ENCODE peak calls at places on chromosomes 12 and 14, in four cellular contexts. K is pancreas, J is breast epithelium, P is thoracic aorta. U is an unnamed sample.

GRCh38 chr14:20610002-20610765 is 19.0 kb upstream of the RNASE12 start:
- DNase-seq in K (peak; percentile 84), J (peak; percentile 71), P (no peak), U (peak; percentile 79)

GRCh38 chr12:48296586-48297396 is 53.9 kb downstream of the ZNF641 start:
- DNase-seq in J (peak; percentile 70), P (peak; percentile 13), K (peak; percentile 84), U (peak; percentile 76)

GRCh38 chr12:96211989-96212388 is 17.8 kb downstream of the ELK3 start:
- DNase-seq in K (no peak), J (no peak), P (no peak), U (no peak)

GRCh38 chr14:24071144-24071697 is at the start of gene CPNE6:
- DNase-seq in J (no peak), P (no peak), K (no peak), U (no peak)

GRCh38 chr12:6825398-6826124 is 2.6 kb upstream of the P3H3 start:
- DNase-seq in J (peak; percentile 89), P (peak; percentile 47), K (peak; percentile 92), U (peak; percentile 92)

GRCh38 chr12:99131761-99132199 is 486.7 kb downstream of the APAF1 start:
- DNase-seq in J (no peak), K (no peak), P (no peak), U (peak; percentile 64)

GRCh38 chr12:128818065-128819022 is 5.4 kb downstream of the SLC15A4 start:
- DNase-seq in J (no peak), K (no peak), P (no peak), U (no peak)

GRCh38 chr14:59013672-59014298 is 174.7 kb upstream of the DAAM1 start:
- DNase-seq in P (no peak), K (no peak), J (no peak), U (no peak)

GRCh38 chr12:53078425-53079225 is 565 bp downstream of the SPRYD3 start:
- DNase-seq in K (no peak), J (no peak), P (no peak), U (peak; percentile 38)

GRCh38 chr14:92734618-92735017 is 13.8 kb downstream of the LGMN start:
- DNase-seq in P (no peak), J (no peak), K (no peak), U (no peak)

GRCh38 chr12:123859035-123859434 is 96.9 kb downstream of the DNAH10 start:
- DNase-seq in K (no peak), P (no peak), J (no peak), U (no peak)

GRCh38 chr14:104148433-104149277 is 10.3 kb downstream of the KIF26A start:
- DNase-seq in P (no peak), K (peak; percentile 54), J (no peak), U (no peak)

GRCh38 chr12:105256011-105256410 is 20.0 kb upstream of the APPL2 start:
- DNase-seq in P (no peak), K (no peak), J (no peak), U (no peak)

GRCh38 chr12:95072900-95073697 is at the start of gene NR2C1:
- DNase-seq in K (peak; percentile 89), J (peak; percentile 91), P (peak; percentile 68), U (peak; percentile 93)

GRCh38 chr14:98931126-98931525 is 340.9 kb downstream of the BCL11B start:
- DNase-seq in P (no peak), K (no peak), J (no peak), U (no peak)

DNA sequence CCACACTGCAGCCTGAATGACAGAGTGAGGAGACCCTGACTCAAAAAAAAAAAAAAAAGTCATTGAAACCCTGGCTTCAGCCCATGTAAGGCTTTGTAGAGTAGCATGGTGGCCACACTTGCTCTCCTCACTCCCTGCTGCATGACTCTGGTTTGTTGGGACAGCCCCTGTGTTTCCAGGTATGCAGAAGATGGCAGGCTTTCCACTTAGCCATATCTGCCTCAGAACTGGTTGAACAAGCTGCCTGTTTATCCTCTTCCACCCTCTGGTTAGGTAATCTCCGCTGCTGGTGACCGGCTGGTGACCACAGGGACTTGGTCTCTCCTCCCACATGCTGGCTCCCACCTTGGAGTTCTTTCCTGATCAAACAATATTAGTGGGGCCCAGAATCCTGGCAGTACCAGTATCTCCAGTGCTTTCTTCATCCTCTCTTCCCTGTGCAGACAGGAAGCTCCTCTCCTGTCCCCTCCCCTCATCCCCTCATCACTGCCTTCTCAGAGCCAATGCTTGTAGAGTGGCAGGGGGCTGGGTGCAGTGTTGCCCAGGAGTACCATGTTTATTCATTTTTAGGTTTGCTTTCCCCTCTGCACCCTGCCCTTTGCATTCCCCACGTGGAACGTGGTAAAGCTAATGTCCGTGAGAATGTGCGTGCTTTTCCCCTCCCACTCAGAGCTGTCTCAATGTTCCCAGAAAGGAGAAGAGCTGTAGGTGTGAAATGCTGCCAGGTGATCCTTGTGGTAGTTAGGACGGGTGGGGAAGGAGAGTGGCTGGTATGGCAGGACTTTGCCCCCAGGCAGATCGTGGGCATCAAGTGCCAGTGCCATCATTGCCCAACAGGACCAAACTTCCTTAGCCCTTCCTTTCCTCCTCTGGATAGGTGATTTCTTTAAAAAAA is 11.3 kb downstream of the ABHD12B start:
- DNase-seq in J (no peak), P (no peak), K (no peak), U (no peak)
- TF ChIP-seq CTCF in J (no peak), P (no peak), K (no peak), U (no peak)

DNA sequence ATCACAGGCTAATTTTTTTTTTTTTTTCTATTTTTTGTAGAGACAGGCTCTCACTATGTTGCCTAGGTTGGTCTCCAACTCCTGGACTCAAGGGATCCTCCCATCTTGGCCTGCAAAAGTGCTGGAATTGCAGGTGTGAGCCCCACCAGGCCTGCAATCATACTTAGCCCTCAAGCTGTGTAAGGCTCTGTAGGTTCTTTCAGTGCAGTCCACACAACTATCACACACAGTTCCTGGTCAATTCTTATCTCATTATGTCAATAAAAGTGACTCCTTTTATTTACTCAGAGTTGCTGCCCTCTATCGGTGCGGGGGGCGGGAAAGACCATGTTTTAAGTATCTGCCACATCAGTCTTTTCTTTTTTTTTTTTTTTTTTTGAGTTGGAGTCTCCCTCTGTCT is 29.0 kb downstream of the SLC2A3 start:
- DNase-seq in J (no peak), K (peak; percentile 72), P (no peak), U (no peak)
- TF ChIP-seq CTCF in J (no peak), K (peak; percentile 9), P (no peak), U (no peak)

DNA sequence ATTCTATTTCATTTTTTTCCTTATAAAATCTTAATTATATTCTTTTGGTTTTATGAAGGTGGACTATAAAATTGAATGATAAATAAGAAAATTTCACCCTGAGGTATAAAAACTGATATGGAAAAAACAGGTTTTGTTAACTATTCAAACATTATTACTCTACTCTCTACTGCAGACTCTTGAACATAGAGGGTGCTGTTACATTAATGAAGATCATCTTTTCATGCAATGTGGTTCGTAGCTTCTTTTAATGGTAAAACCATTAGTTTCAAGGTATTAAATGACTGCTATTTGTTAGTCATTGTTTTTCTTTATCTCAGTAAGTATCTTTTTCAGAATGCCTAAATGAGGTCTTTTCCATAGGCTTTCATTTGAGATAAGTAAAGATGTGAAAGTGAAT is 510.4 kb downstream of the SLC16A7 start:
- DNase-seq in P (no peak), K (no peak), J (no peak), U (no peak)
- TF ChIP-seq CTCF in P (no peak), K (no peak), J (no peak), U (no peak)

DNA sequence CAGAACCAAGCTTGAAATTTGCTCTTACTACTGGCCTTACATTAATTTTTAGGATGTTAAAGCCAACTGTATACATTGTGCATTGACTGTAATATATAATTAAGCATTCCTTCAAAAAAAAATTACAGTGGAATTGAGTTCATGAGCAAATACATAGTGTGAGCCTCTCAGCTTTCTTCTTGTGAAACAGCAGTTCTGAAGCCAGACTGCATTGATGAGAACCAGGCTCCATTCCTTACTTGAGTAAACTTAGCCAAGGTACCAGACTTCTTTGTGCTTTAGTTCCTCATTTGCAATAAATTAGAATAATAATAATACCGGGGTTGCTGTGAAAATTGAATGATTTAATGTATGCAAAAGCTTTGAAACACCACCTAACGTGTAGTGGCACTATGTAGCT is 169.4 kb downstream of the ANO4 start:
- DNase-seq in P (no peak), K (no peak), J (no peak), U (no peak)
- TF ChIP-seq CTCF in P (no peak), K (no peak), J (no peak), U (no peak)

GRCh38 chr12:59374783-59375182 is 221.0 kb upstream of the SLC16A7 start:
- DNase-seq in J (no peak), P (no peak), K (no peak), U (no peak)

GRCh38 chr12:59375633-59376032 is 220.2 kb upstream of the SLC16A7 start:
- DNase-seq in J (no peak), K (no peak), P (no peak), U (no peak)

GRCh38 chr12:59370933-59371332 is 224.9 kb upstream of the SLC16A7 start:
- DNase-seq in J (no peak), P (no peak), K (no peak), U (no peak)

DNA sequence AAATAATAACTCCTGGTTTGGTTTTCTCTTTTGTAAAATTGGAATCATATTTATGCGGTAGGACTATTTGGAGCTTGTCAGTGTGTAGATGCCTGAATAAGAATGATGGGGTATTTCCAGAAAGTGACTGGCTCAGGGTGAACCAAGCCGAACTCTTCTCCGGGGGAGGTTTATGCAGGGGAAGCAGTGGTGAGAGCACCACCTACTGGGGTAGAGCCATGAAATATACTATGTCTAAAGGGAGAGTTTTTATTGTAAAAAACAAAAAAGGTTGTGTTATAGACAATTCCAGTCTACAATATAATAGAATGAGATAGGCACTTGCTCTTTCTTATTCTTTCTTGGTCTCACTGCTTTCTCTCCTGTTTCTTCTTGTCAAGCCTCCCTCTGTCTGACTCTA is 222.9 kb upstream of the SLC16A7 start:
- DNase-seq in K (no peak), P (no peak), J (no peak), U (no peak)
- TF ChIP-seq CTCF in K (no peak), P (no peak), J (no peak), U (peak; percentile 48)

GRCh38 chr12:131159660-131160059 is 206.0 kb downstream of the ADGRD1 start:
- DNase-seq in K (no peak), P (no peak), J (no peak), U (no peak)
- TF ChIP-seq CTCF in K (no peak), P (no peak), J (no peak), U (no peak)

GRCh38 chr12:14570231-14570630 is 2.5 kb upstream of the PLBD1 start:
- DNase-seq in K (no peak), J (no peak), P (no peak), U (no peak)

GRCh38 chr12:14573118-14573517 is 5.4 kb upstream of the PLBD1 start:
- DNase-seq in J (no peak), P (no peak), K (no peak), U (no peak)

GRCh38 chr12:14572401-14572800 is 4.7 kb upstream of the PLBD1 start:
- DNase-seq in K (no peak), P (no peak), J (no peak), U (no peak)

GRCh38 chr12:14575585-14575984 is 7.9 kb upstream of the PLBD1 start:
- DNase-seq in K (no peak), P (no peak), J (no peak), U (no peak)

GRCh38 chr12:14571779-14572178 is 4.1 kb upstream of the PLBD1 start:
- DNase-seq in K (no peak), J (no peak), P (no peak), U (no peak)
- TF ChIP-seq CTCF in K (no peak), J (no peak), P (no peak), U (no peak)

GRCh38 chr14:33493990-33494389 is 456.9 kb downstream of the EGLN3 start:
- DNase-seq in K (no peak), P (no peak), J (no peak), U (no peak)

GRCh38 chr14:33505295-33505962 is 445.4 kb downstream of the EGLN3 start:
- DNase-seq in P (no peak), K (no peak), J (no peak), U (no peak)

GRCh38 chr14:33499687-33500086 is 451.2 kb downstream of the EGLN3 start:
- DNase-seq in J (no peak), P (no peak), K (no peak), U (no peak)
- TF ChIP-seq CTCF in J (no peak), P (no peak), K (no peak), U (no peak)

U was measured in dorsolateral prefrontal cortex.